ENCODE peak calls at places on chromosomes 7 and 10, in six cellular contexts. Y, I, C, N, T and J are unnamed samples.

GRCh38 chr10:85864173-85864549 is 502.4 kb downstream of the GRID1 start:
- DNase-seq in N (no peak), I (no peak), C (no peak), T (no peak), Y (no peak), J (no peak)

GRCh38 chr10:101693701-101694055 is 1.3 kb downstream of the FBXW4 start:
- DNase-seq in I (no peak), C (no peak), Y (peak), N (no peak), T (peak), J (peak)

GRCh38 chr10:72616716-72617115 is 9.2 kb downstream of the MICU1 start:
- DNase-seq in C (no peak), I (no peak), T (no peak), Y (no peak), N (no peak), J (no peak)

GRCh38 chr10:15427836-15428414 is 56.8 kb upstream of the FAM171A1 start:
- DNase-seq in C (no peak), Y (peak), N (peak), I (no peak), T (peak), J (no peak)

GRCh38 chr7:141701489-141702046 is 398 bp downstream of the DENND11 start:
- DNase-seq in N (no peak), Y (no peak), I (peak), C (peak), T (peak), J (no peak)

GRCh38 chr7:24313777-24314176 is 29.8 kb downstream of the NPY start:
- DNase-seq in I (no peak), N (no peak), T (no peak), Y (no peak), C (no peak), J (no peak)

GRCh38 chr7:120254845-120255244 is 18.1 kb upstream of the KCND2 start:
- DNase-seq in T (no peak), N (no peak), C (no peak), Y (no peak), I (no peak), J (no peak)

GRCh38 chr7:22622386-22622785 is 104.6 kb upstream of the IL6 start:
- DNase-seq in N (no peak), Y (no peak), T (no peak), C (no peak), I (no peak), J (no peak)

GRCh38 chr7:42617781-42618457 is 294.0 kb downstream of the C7orf25 start:
- DNase-seq in N (no peak), C (no peak), T (peak), Y (no peak), I (no peak), J (no peak)

GRCh38 chr7:106659963-106660861 is 746 bp downstream of the CCDC71L start:
- DNase-seq in Y (peak), C (peak), I (peak), T (peak), N (no peak), J (no peak)

GRCh38 chr7:129553861-129554530 is 51.7 kb downstream of the SMKR1 start:
- DNase-seq in N (no peak), Y (no peak), C (no peak), I (peak), T (no peak), J (no peak)

GRCh38 chr10:70063418-70064098 is 10.9 kb downstream of the MACROH2A2 start:
- DNase-seq in C (no peak), T (no peak), Y (no peak), I (no peak), N (no peak), J (no peak)

GRCh38 chr10:70267161-70267933 is 16.5 kb downstream of the NPFFR1 start:
- DNase-seq in Y (peak), T (no peak), C (peak), N (peak), I (no peak), J (peak)

GRCh38 chr7:122412886-122413285 is 108.3 kb upstream of the FEZF1 start:
- DNase-seq in T (peak), I (no peak), C (no peak), N (no peak), Y (no peak), J (peak)

GRCh38 chr7:94431203-94431602 is 36.5 kb downstream of the COL1A2 start:
- DNase-seq in I (no peak), N (no peak), Y (no peak), T (no peak), C (no peak), J (no peak)

GRCh38 chr7:139453673-139454321 is 29.7 kb downstream of the KLRG2 start:
- DNase-seq in C (no peak), I (no peak), T (no peak), Y (no peak), N (no peak), J (no peak)

GRCh38 chr7:139451638-139452037 is 31.8 kb downstream of the KLRG2 start:
- DNase-seq in T (no peak), N (no peak), C (no peak), I (no peak), Y (no peak), J (no peak)

GRCh38 chr7:139455789-139456188 is 27.7 kb downstream of the KLRG2 start:
- DNase-seq in T (no peak), N (no peak), C (no peak), I (no peak), Y (no peak), J (no peak)

GRCh38 chr7:139450851-139451250 is 32.6 kb downstream of the KLRG2 start:
- DNase-seq in C (no peak), N (no peak), Y (no peak), T (no peak), I (no peak), J (no peak)

GRCh38 chr7:139452948-139453672 is 30.4 kb downstream of the KLRG2 start:
- DNase-seq in N (no peak), C (no peak), I (no peak), Y (no peak), T (no peak), J (no peak)
- TF ChIP-seq CTCF in N (peak), C (no peak), I (no peak), Y (no peak), T (peak), J (peak)

DNA sequence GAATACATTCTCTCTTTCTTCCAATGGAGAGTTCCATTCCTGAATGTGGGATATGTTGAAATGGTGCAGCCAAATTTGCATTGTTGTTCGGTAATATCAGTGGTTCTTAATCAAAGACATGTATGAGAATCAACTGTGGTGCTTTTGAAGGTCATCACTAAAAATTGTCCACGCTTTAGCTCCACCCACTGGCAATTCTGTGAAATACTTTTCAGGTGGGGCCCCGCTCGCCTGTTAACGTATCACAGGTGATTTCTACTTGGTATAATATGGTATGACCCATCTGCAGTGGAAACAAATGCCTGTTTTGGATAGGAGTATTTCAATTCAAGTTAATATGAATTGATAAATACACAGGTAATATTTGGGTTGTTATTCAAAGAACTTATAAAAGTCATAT is 178.4 kb downstream of the NSUN6 start:
- DNase-seq in Y (peak), I (no peak), C (no peak), N (no peak), T (peak), J (no peak)
- TF ChIP-seq CTCF in Y (no peak), I (no peak), C (no peak), N (no peak), T (no peak), J (no peak)

DNA sequence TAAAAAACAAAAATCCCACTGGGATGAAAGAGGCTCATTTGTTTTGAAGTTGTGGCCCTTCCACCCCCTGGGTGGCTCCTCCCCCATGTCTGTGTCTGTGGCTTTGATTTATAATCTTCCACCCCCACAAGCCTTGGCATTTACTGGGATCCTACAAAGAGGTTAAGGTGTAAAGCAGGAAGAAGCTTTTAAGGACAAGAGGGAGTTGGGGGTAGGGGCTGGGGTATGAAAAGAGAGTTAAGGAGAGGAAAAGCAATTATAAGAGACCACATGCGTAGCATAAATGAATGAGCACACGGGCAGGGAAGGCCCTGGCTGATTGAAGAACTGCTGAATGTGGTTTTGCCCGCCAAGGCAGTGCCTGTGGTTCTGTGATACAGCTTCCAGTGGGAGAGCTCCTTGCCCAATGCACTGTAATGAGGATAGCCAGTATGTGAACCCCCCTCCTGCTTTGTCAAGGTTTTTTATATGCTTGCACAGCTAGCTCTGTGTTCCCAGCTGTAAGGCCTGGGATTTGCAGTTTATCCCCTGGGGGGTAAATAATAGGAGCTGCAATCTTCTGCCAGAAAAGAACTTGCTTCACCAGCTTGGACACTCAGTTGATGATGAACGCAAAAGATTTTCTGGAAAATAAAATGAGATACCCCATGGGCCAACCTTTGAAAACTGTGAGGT is 34.7 kb upstream of the KMT2E start:
- DNase-seq in N (no peak), Y (no peak), I (no peak), T (peak), C (no peak), J (no peak)
- TF ChIP-seq CTCF in N (no peak), Y (no peak), I (no peak), T (no peak), C (no peak), J (no peak)

GRCh38 chr10:28532509-28533314 is at the start of gene WAC:
- DNase-seq in N (peak), T (peak), I (peak), Y (peak), C (peak), J (peak)
- TF ChIP-seq CTCF in N (no peak), T (no peak), I (no peak), Y (no peak), C (peak), J (no peak)

GRCh38 chr7:102874166-102874829 is 38.5 kb upstream of the LRRC17 start:
- DNase-seq in I (no peak), N (peak), Y (peak), C (no peak), T (no peak), J (no peak)

GRCh38 chr7:102873470-102874165 is 39.2 kb upstream of the LRRC17 start:
- DNase-seq in I (no peak), Y (no peak), C (no peak), N (no peak), T (no peak), J (no peak)

GRCh38 chr7:102874966-102875365 is 37.8 kb upstream of the LRRC17 start:
- DNase-seq in N (no peak), T (no peak), C (no peak), I (no peak), Y (no peak), J (no peak)

GRCh38 chr7:102872460-102872859 is 40.3 kb upstream of the LRRC17 start:
- DNase-seq in T (no peak), Y (peak), I (no peak), N (peak), C (no peak), J (no peak)

GRCh38 chr7:102875700-102876192 is 37.1 kb upstream of the LRRC17 start:
- DNase-seq in I (no peak), N (peak), C (no peak), Y (peak), T (no peak), J (peak)
- TF ChIP-seq CTCF in I (no peak), N (peak), C (no peak), Y (no peak), T (no peak), J (no peak)

GRCh38 chr10:124909563-124909962 is 32.4 kb upstream of the ZRANB1 start:
- DNase-seq in N (no peak), T (no peak), Y (no peak), I (no peak), C (no peak), J (no peak)
- TF ChIP-seq CTCF in N (no peak), T (no peak), Y (no peak), I (no peak), C (no peak), J (no peak)

DNA sequence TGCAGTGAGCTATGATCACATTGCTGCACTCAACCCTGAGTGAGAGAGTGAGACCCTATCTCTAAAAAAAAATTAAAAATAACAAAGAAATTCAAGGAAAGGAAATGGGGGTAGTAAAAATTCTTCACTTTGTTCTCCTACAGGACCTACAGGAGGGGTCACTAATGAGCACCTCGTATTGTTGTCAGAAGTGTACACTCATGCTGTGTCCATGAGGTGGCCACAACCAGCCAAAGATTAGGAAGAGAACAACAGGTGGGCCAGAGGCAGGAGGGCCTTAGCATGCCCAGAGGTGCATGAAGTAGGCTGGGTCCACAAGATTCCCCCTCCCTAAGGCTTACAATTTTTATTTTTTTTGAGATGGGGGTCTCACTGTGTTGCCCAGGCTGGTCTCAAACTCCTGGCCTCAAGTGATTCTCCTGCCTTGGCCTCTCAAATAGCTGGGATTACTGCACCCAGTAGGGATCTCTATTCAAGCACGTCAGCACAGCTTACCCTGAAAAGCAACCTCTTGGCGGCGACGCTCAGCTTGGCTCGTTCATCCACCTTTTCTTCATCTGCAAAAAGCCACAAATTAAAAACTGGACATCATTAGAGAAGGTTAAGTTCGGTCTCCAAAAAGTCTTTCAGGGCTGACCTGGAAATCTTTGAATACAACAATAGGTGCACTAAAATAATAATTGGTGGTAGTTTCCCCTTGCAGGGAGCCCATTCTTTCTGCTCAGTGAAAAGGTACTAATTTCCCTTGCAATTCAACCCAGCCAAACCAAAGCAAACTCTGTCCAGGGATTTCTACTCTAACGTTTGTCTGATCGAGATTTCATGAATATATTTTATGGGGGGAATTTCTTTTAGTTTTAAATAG is 104.4 kb downstream of the SVIL start:
- DNase-seq in Y (peak), C (no peak), T (no peak), N (no peak), I (no peak), J (no peak)
- TF ChIP-seq CTCF in Y (no peak), C (no peak), T (no peak), N (no peak), I (no peak), J (no peak)

GRCh38 chr10:117226813-117227451 is 14.0 kb upstream of the SLC18A2 start:
- DNase-seq in N (no peak), Y (peak), I (no peak), C (peak), T (peak), J (no peak)
- TF ChIP-seq CTCF in N (peak), Y (peak), I (no peak), C (peak), T (peak), J (peak)